ENCODE peak calls at places on chromosome 12, in ten cellular contexts. One of them, this sample, is unnamed.

GRCh38 chr12:69987453-69988102 is 162.6 kb downstream of the MYRFL start:
- DNase-seq in iris pigment epithelial cell: peak
- DNase-seq in activated gamma-delta T cell treated with Interleukin-2 at 50 U/mL for 16 hours: no peak
- DNase-seq in HCEC 1CT: peak
- DNase-seq in testis: no peak
- DNase-seq in ELF-1: no peak
- DNase-seq in tibial nerve: no peak
- DNase-seq in neural crest cell: no peak
- DNase-seq in esophagus squamous epithelium: no peak
- DNase-seq in lung: no peak
- DNase-seq in this sample: no peak

GRCh38 chr12:24489939-24490338 is 459.0 kb downstream of the BCAT1 start:
- DNase-seq in iris pigment epithelial cell: no peak
- DNase-seq in activated gamma-delta T cell treated with Interleukin-2 at 50 U/mL for 16 hours: no peak
- DNase-seq in HCEC 1CT: no peak
- DNase-seq in testis: no peak
- DNase-seq in ELF-1: no peak
- DNase-seq in tibial nerve: no peak
- DNase-seq in neural crest cell: no peak
- DNase-seq in esophagus squamous epithelium: no peak
- DNase-seq in lung: no peak
- DNase-seq in this sample: no peak

GRCh38 chr12:23049180-23049579 is 424.2 kb downstream of the ETNK1 start:
- DNase-seq in iris pigment epithelial cell: peak
- DNase-seq in activated gamma-delta T cell treated with Interleukin-2 at 50 U/mL for 16 hours: no peak
- DNase-seq in HCEC 1CT: peak
- DNase-seq in testis: no peak
- DNase-seq in ELF-1: no peak
- DNase-seq in tibial nerve: no peak
- DNase-seq in neural crest cell: no peak
- DNase-seq in esophagus squamous epithelium: no peak
- DNase-seq in lung: no peak
- DNase-seq in this sample: no peak

GRCh38 chr12:105860556-105861207 is 278.1 kb downstream of the NUAK1 start:
- DNase-seq in iris pigment epithelial cell: no peak
- DNase-seq in activated gamma-delta T cell treated with Interleukin-2 at 50 U/mL for 16 hours: no peak
- DNase-seq in HCEC 1CT: no peak
- DNase-seq in testis: no peak
- DNase-seq in ELF-1: peak
- DNase-seq in tibial nerve: no peak
- DNase-seq in neural crest cell: no peak
- DNase-seq in esophagus squamous epithelium: no peak
- DNase-seq in lung: no peak
- DNase-seq in this sample: no peak

GRCh38 chr12:129150721-129151120 is 297.4 kb downstream of the GLT1D1 start:
- DNase-seq in iris pigment epithelial cell: no peak
- DNase-seq in activated gamma-delta T cell treated with Interleukin-2 at 50 U/mL for 16 hours: no peak
- DNase-seq in HCEC 1CT: no peak
- DNase-seq in testis: no peak
- DNase-seq in ELF-1: no peak
- DNase-seq in tibial nerve: no peak
- DNase-seq in neural crest cell: no peak
- DNase-seq in esophagus squamous epithelium: no peak
- DNase-seq in lung: no peak
- DNase-seq in this sample: no peak

GRCh38 chr12:97276198-97276580 is 186.4 kb upstream of the RMST start:
- DNase-seq in iris pigment epithelial cell: no peak
- DNase-seq in activated gamma-delta T cell treated with Interleukin-2 at 50 U/mL for 16 hours: no peak
- DNase-seq in HCEC 1CT: no peak
- DNase-seq in testis: peak
- DNase-seq in ELF-1: peak
- DNase-seq in tibial nerve: no peak
- DNase-seq in neural crest cell: peak
- DNase-seq in esophagus squamous epithelium: no peak
- DNase-seq in lung: no peak
- DNase-seq in this sample: no peak

GRCh38 chr12:70052931-70053497 is 190.2 kb upstream of the CNOT2 start:
- DNase-seq in iris pigment epithelial cell: peak
- DNase-seq in activated gamma-delta T cell treated with Interleukin-2 at 50 U/mL for 16 hours: no peak
- DNase-seq in HCEC 1CT: peak
- DNase-seq in testis: no peak
- DNase-seq in ELF-1: peak
- DNase-seq in tibial nerve: no peak
- DNase-seq in neural crest cell: no peak
- DNase-seq in esophagus squamous epithelium: no peak
- DNase-seq in lung: peak
- DNase-seq in this sample: no peak

GRCh38 chr12:98725481-98726247 is 80.6 kb downstream of the APAF1 start:
- DNase-seq in iris pigment epithelial cell: peak
- DNase-seq in activated gamma-delta T cell treated with Interleukin-2 at 50 U/mL for 16 hours: no peak
- DNase-seq in HCEC 1CT: peak
- DNase-seq in testis: peak
- DNase-seq in ELF-1: peak
- DNase-seq in tibial nerve: no peak
- DNase-seq in neural crest cell: peak
- DNase-seq in esophagus squamous epithelium: no peak
- DNase-seq in lung: no peak
- DNase-seq in this sample: no peak

This sample was measured in B cell.